ENCODE peak calls at places on chromosomes 2 and 18, in four cellular contexts. E, L, R and Q are unnamed samples.

GRCh38 chr2:8636691-8637636 is 44.9 kb upstream of the ID2 start:
- DNase-seq in E (no peak), L (no peak), R (no peak), Q (no peak)

GRCh38 chr2:238166391-238167343 is 7.9 kb downstream of the ERFE start:
- DNase-seq in E (no peak), L (no peak), R (no peak), Q (no peak)

GRCh38 chr2:152054593-152054992 is 44.3 kb downstream of the CACNB4 start:
- DNase-seq in E (no peak), L (no peak), R (no peak), Q (no peak)

GRCh38 chr2:119756837-119757236 is 2.9 kb upstream of the PTPN4 start:
- DNase-seq in E (no peak), L (peak; percentile 57), R (no peak), Q (no peak)

GRCh38 chr2:231483398-231484329 is 19.4 kb upstream of the NCL start:
- DNase-seq in E (no peak), L (no peak), R (no peak), Q (no peak)

GRCh38 chr18:75360941-75361340 is 66.6 kb downstream of the SMIM21 start:
- DNase-seq in E (no peak), L (no peak), R (no peak), Q (no peak)

GRCh38 chr18:9712606-9713005 is 4.5 kb downstream of the RAB31 start:
- DNase-seq in E (no peak), L (no peak), R (no peak), Q (no peak)

GRCh38 chr2:86562485-86562890 is 755 bp downstream of the CHMP3 start:
- DNase-seq in E (no peak), L (no peak), R (no peak), Q (no peak)

GRCh38 chr18:37266290-37266689 is 299.3 kb downstream of the CELF4 start:
- DNase-seq in E (peak; percentile 74), L (no peak), R (no peak), Q (no peak)

GRCh38 chr2:241817126-241817820 is 8.3 kb downstream of the NEU4 start:
- DNase-seq in E (no peak), L (no peak), R (no peak), Q (no peak)

GRCh38 chr2:88856409-88857135 is 165.1 kb downstream of the RPIA start:
- DNase-seq in E (no peak), L (no peak), R (no peak), Q (no peak)

GRCh38 chr2:151159109-151159690 is 102.5 kb downstream of the RBM43 start:
- DNase-seq in E (no peak), L (no peak), R (no peak), Q (no peak)

GRCh38 chr2:101337877-101338276 is 29.4 kb upstream of the RNF149 start:
- DNase-seq in E (no peak), L (no peak), R (no peak), Q (no peak)

GRCh38 chr2:55618649-55619055 is 1.2 kb upstream of the PPP4R3B start:
- DNase-seq in E (peak; percentile 65), L (peak; percentile 73), R (no peak), Q (peak; percentile 15)

GRCh38 chr2:109284816-109285215 is 155.8 kb downstream of the SH3RF3 start:
- DNase-seq in E (no peak), L (no peak), R (no peak), Q (no peak)

GRCh38 chr2:102839668-102840388 is 78.0 kb downstream of the TMEM182 start:
- DNase-seq in E (peak; percentile 36), L (peak; percentile 35), R (peak; percentile 3), Q (peak; percentile 48)

GRCh38 chr2:219269362-219270054 is 9.7 kb upstream of the DNAJB2 start:
- DNase-seq in E (no peak), L (peak; percentile 54), R (no peak), Q (no peak)

DNA sequence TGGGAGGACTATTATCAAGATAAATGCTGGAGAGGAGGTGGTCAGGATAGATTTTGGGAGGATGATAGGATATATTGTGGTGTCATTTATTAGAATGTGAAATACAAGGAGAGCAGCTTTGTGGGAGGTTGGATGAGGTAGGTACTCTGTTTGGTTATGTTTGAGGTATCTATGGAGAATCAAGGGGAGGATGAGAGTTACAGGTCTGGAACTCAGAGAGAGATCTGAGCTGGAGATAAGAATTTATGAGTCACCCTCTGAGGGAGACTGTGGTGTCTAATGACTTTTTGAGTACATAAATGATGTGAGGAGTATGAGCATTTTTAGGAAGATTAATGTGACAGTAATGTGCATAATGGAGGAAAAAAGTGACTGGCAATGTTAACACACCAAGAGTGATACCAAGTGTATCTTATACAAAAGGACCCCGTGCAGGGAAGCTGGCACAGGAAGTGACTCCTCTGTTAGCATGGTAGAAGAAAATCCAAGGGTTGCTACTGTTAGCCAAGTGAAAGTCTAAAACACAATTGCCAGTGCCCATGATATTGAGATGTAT is 48.2 kb downstream of the CRIM1 start:
- DNase-seq in E (no peak), L (peak; percentile 65), R (no peak), Q (no peak)
- TF ChIP-seq SUZ12 in E (no peak), L (no peak), R (no peak), Q (no peak)

GRCh38 chr2:170610615-170611014 is 104.5 kb upstream of the SP5 start:
- DNase-seq in E (no peak), L (no peak), R (no peak), Q (no peak)
- TF ChIP-seq SUZ12 in E (no peak), L (no peak), R (no peak), Q (no peak)

DNA sequence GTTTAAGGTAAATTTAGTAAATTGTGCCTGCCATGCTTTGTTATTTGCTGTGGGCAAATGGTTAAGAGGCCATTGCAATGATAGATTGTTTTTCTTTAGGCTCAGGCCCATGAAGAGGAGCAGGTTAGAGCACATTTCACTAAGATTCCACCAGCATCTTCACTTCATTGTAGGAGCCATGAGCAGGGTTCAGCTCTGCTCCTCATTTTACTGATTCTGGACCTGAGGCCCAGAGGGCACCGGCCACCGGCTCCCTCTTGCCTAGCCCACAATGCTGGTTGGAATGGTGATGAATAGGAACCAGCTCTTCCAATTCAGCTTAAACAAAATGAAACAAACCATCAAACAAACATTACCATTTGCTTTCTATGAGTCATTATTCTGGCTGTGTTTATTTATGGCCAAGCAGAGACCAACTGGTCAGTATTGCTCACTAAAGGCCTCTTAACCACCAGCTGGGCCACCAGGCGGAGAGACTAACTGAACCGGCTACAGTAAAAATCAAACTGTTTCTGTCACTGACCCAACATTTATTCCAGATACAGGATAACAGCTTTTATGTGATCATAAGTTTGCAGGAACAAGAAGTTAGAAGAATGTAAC is 176.7 kb downstream of the MTX2 start:
- DNase-seq in E (no peak), L (peak; percentile 13), R (no peak), Q (no peak)
- TF ChIP-seq SUZ12 in E (no peak), L (no peak), R (no peak), Q (no peak)

DNA sequence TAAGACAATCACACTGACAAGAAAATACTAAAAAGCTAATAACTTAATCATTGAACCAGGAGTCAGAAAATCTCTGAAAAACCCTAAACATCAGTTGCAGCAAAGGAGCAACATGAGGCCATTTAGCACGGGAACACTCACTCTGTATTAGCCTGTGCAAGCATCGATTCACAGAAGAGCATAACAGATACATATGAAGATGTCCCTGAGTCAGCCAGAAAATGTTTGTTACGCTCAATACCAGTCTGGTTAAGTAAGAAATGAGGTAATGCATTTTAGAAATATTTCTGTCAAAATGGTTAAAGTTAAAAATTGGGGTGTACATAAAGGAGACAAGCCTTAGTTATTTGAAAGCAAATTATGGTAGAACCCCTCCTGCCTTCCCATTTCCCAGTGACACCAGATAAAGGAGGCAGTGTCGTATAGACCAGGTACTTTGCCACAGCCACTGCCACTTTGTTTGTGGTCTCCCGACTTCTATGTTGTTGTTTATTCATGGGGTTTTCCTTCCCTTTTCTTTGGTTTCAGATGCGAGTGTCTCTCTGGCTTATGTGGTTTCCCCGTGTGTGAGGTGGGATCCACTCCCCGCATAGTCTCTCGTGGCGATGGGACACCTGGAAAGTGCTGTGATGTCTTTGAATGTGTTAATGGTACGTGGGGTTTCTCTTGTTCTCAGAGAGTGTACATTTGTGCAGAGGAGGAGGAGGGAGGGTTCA is 108.6 kb downstream of the CRIM1 start:
- DNase-seq in E (no peak), L (no peak), R (no peak), Q (no peak)
- TF ChIP-seq SUZ12 in E (no peak), L (no peak), R (no peak), Q (no peak)

GRCh38 chr2:113072584-113072983 is 4.8 kb downstream of the IL1F10 start:
- DNase-seq in E (no peak), L (no peak), R (no peak), Q (no peak)

GRCh38 chr2:113076917-113077669 is 9.3 kb downstream of the IL1F10 start:
- DNase-seq in E (no peak), L (no peak), R (no peak), Q (no peak)

GRCh38 chr2:113075600-113075999 is 7.8 kb downstream of the IL1F10 start:
- DNase-seq in E (no peak), L (no peak), R (no peak), Q (no peak)

GRCh38 chr2:113073325-113073834 is 5.6 kb downstream of the IL1F10 start:
- DNase-seq in E (no peak), L (no peak), R (no peak), Q (no peak)

GRCh38 chr2:113075030-113075429 is 7.3 kb downstream of the IL1F10 start:
- DNase-seq in E (no peak), L (no peak), R (no peak), Q (no peak)
- TF ChIP-seq SUZ12 in E (no peak), L (no peak), R (no peak), Q (no peak)

GRCh38 chr2:107469437-107469995 is 357.2 kb upstream of the RGPD4 start:
- DNase-seq in E (no peak), L (no peak), R (no peak), Q (no peak)

GRCh38 chr2:107466241-107466640 is 360.5 kb upstream of the RGPD4 start:
- DNase-seq in E (no peak), L (no peak), R (no peak), Q (no peak)

GRCh38 chr2:107467414-107467813 is 359.3 kb upstream of the RGPD4 start:
- DNase-seq in E (no peak), L (no peak), R (no peak), Q (no peak)

GRCh38 chr2:107466984-107467383 is 359.7 kb upstream of the RGPD4 start:
- DNase-seq in E (no peak), L (no peak), R (no peak), Q (no peak)
- TF ChIP-seq SUZ12 in E (no peak), L (no peak), R (no peak), Q (no peak)

DNA sequence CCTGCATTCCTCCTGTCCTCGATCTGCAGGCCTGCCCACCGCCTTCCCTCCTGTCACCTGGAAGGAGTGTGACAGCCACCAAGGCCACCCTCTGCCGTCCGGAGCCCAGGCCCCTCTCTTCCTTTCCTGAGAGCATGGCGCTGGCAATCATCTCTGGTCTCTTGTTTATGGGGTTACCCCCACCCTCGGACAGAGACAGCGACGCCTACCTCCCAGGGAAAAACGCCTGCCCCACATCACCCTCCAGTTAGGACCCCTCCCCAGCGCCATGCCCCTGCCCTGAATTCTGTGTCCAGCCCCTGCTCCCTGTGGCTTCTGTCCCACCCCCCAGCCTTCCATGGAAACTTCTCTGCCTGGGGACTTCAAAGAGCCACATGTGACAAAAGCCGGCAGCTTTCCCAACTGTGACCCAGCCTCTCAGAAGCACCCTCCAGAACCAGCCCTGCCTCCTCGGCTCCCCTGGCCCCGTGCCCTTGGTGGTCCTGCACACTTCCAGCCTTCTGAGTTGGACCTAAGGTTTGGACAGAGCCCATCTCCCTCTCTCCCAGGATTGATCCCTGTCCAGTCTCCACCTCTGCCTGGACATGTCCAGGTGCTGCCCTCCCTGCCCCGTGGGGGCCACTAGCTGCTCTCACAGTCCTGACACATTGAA is 145.0 kb upstream of the HDAC4 start:
- DNase-seq in E (no peak), L (no peak), R (no peak), Q (no peak)
- TF ChIP-seq SUZ12 in E (no peak), L (no peak), R (no peak), Q (no peak)